ENCODE peak calls at places on chromosomes 7 and 10, in four cellular contexts. D is fibroblast of lung; I is stimulated activated naive CD8-positive, alpha-beta T cell treated with anti-CD3 and anti-CD28 coated beads, Interleukin-15, Interleukin-2, amounts not matched to agents 100 U/mL and 50 U/mL, for 24 hours; Q is SW480. W is an unnamed sample.

GRCh38 chr7:100353685-100354330 is 4.1 kb upstream of the PILRB start:
- DNase-seq in D (no peak), I (peak; percentile 48), Q (no peak), W (no peak)

GRCh38 chr10:67884842-67885680 is 605 bp downstream of the SIRT1 start:
- DNase-seq in D (peak; percentile 71), I (peak; percentile 83), Q (peak; percentile 81), W (peak; percentile 48)

GRCh38 chr10:69327463-69328345 is 49.4 kb downstream of the HK1 start:
- DNase-seq in D (peak; percentile 81), I (peak; percentile 41), Q (no peak), W (peak; percentile 40)

GRCh38 chr7:99393363-99394187 is 14.8 kb downstream of the PDAP1 start:
- DNase-seq in D (peak; percentile 27), I (no peak), Q (peak; percentile 77), W (no peak)

GRCh38 chr7:129017933-129018538 is 36.9 kb downstream of the TNPO3 start:
- DNase-seq in D (no peak), I (no peak), Q (no peak), W (no peak)

GRCh38 chr7:158257001-158257400 is 330.6 kb downstream of the PTPRN2 start:
- DNase-seq in D (no peak), I (no peak), Q (no peak), W (no peak)

GRCh38 chr7:64869912-64870562 is 33.0 kb upstream of the ZNF273 start:
- DNase-seq in D (no peak), I (no peak), Q (no peak), W (no peak)

GRCh38 chr7:135406908-135407307 is 103.0 kb downstream of the CNOT4 start:
- DNase-seq in D (no peak), I (no peak), Q (no peak), W (no peak)

GRCh38 chr10:131621784-131622624 is 278.8 kb upstream of the PPP2R2D start:
- DNase-seq in D (no peak), I (no peak), Q (peak; percentile 83), W (no peak)

GRCh38 chr7:7820939-7821338 is 102.5 kb upstream of the RPA3 start:
- DNase-seq in D (no peak), I (no peak), Q (no peak), W (no peak)

GRCh38 chr10:49288341-49289065 is 10.5 kb upstream of the C10orf71 start:
- DNase-seq in D (no peak), I (no peak), Q (no peak), W (no peak)

GRCh38 chr7:23065974-23066373 is 39.6 kb upstream of the KLHL7 start:
- DNase-seq in D (no peak), I (no peak), Q (no peak), W (no peak)

GRCh38 chr10:113290137-113290536 is 262.7 kb upstream of the HABP2 start:
- DNase-seq in D (no peak), I (no peak), Q (no peak), W (no peak)

GRCh38 chr10:22564060-22564459 is 150.3 kb downstream of the PIP4K2A start:
- DNase-seq in D (no peak), I (no peak), Q (no peak), W (no peak)

GRCh38 chr7:41238851-41239331 is 464.0 kb downstream of the INHBA start:
- DNase-seq in D (no peak), I (no peak), Q (no peak), W (no peak)

GRCh38 chr7:41696323-41696916 is 6.5 kb downstream of the INHBA start:
- DNase-seq in D (peak; percentile 91), I (peak; percentile 31), Q (peak; percentile 70), W (peak; percentile 77)

GRCh38 chr10:98006266-98006665 is 24.2 kb downstream of the CRTAC1 start:
- DNase-seq in D (no peak), I (no peak), Q (peak; percentile 21), W (no peak)

W was measured in H4.